ENCODE peak calls at places on chromosomes 2 and 18, in five cellular contexts. G is cardiac fibroblast, E is lower lobe of right lung, U is GM12864, L is brain microvascular endothelial cell. I is an unnamed sample.

GRCh38 chr18:61388010-61388409 is 54.8 kb downstream of the CDH20 start:
- DNase-seq in G (peak), E (no peak), L (peak), U (no peak), I (no peak)

GRCh38 chr2:168717790-168718502 is 84.5 kb upstream of the NOSTRIN start:
- DNase-seq in E (no peak), L (no peak), G (no peak), U (no peak), I (no peak)

GRCh38 chr18:78082776-78083175 is 833.1 kb downstream of the GALR1 start:
- DNase-seq in E (no peak), L (no peak), G (no peak), U (no peak), I (no peak)

GRCh38 chr2:158773121-158773520 is 22.0 kb upstream of the DAPL1 start:
- DNase-seq in G (peak), L (peak), U (no peak), E (no peak), I (no peak)

GRCh38 chr2:191114403-191114886 is 36.3 kb downstream of the STAT4 start:
- DNase-seq in U (peak), E (no peak), L (peak), G (peak), I (peak)

GRCh38 chr2:24830351-24830750 is 37.1 kb downstream of the CENPO start:
- DNase-seq in G (peak), U (no peak), L (no peak), E (no peak), I (no peak)

GRCh38 chr2:207143131-207143473 is 22.6 kb downstream of the KLF7 start:
- DNase-seq in U (no peak), E (no peak), G (no peak), L (no peak), I (no peak)

GRCh38 chr2:157052685-157053224 is 204.8 kb upstream of the GALNT5 start:
- DNase-seq in E (no peak), L (peak), U (no peak), G (peak), I (no peak)

GRCh38 chr2:95270541-95271081 is 3.6 kb upstream of the PROM2 start:
- DNase-seq in U (no peak), G (no peak), L (no peak), E (peak), I (no peak)

GRCh38 chr18:46222710-46223360 is 118.7 kb downstream of the HAUS1 start:
- DNase-seq in L (no peak), G (peak), E (no peak), U (no peak), I (no peak)

GRCh38 chr2:127891806-127892205 is 6.0 kb upstream of the AMMECR1L start:
- DNase-seq in G (peak), U (no peak), L (no peak), E (peak), I (no peak)

GRCh38 chr2:218262631-218263586 is 2.1 kb downstream of the GPBAR1 start:
- DNase-seq in G (no peak), U (no peak), E (peak), L (no peak), I (no peak)

GRCh38 chr2:70766357-70767093 is 1.5 kb downstream of the ADD2 start:
- DNase-seq in G (no peak), E (no peak), U (no peak), L (no peak), I (no peak)
- H3K4me3 ChIP-seq in G (no peak), E (peak), U (no peak), L (no peak), I (no peak)

DNA sequence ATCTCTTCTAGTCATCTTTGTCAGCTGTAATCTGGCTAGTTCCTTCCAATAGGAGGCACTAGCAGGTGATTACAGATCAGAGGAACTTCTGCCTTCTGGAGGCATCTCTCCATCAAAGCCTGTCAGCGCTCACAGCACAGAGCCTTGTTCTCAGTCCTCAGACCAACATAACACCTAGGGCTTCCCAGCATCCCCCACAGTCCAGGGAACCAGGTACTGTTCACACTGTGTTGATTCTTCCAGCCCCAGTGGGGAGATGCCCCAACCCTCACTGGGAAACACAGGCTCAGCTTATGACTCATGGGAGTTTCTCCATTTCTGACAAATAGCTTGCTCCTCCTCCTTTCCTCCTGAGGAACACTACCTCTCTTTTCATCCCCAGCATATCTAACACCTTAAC is 601.7 kb downstream of the CBLN2 start:
- DNase-seq in G (no peak), U (no peak), E (no peak), L (no peak), I (no peak)
- TF ChIP-seq CTCF in G (no peak), U (no peak), E (no peak), L (no peak), I (no peak)

DNA sequence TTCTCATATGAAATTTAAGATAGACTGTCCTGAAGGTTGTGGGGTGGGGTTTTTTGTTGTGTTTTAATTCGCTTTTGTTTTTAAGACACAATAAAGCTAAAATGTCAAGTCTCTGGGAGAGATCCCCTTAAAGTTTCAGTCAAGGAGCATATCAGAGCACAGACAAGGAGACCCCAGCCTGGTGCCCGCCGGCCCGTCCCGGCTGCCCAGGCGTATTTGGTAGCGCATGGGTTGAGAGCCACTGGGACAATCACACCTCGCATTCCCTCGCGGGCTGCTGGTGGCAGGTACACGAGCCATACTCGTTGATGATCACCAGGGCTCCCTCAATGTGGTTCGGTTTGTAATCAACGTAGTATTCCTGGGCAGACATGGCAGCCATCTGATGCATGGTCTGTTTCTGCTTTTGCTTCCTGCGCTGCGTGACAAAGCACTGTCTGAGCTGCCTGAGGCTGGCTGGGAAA is 2.5 kb downstream of the LRRTM1 start:
- DNase-seq in L (no peak), G (no peak), U (no peak), E (no peak), I (no peak)
- H3K4me3 ChIP-seq in L (no peak), G (no peak), U (no peak), E (no peak), I (no peak)

DNA sequence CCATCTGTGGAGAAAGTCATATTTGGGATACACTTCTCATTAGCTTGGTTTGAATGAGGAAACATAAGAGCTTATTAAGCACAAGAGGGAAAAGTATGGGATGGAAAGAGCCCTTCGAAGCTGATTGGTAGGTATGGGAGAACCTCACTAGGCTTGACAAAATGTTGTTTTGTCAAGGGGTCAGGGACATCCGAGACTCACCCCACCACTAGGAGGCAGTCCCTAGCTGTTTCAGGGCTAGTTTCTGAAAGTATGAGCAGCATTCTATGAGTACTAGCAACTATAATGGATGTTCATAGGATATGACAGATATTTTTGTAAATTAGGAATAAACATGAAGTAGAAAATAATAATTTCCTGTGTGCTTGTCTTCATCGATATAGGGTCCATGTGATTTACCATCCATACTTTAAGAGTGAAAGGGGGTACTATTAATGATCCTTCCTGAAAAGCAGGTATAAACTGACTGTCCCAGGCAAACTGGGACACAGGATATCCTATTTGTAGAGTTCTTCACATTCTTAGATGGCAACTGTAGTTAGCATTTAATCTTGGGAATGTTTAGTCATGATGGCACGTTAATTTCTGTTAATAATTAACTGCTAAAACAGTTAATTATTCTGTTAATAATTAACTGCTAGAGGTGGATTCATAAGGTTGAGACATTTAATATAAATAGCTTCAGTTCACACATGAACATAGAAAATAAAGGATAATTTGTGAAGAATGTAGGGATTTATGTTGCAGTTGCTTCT is 28.4 kb downstream of the OTX1 start:
- DNase-seq in E (no peak), G (no peak), U (no peak), L (no peak), I (peak)
- TF ChIP-seq CTCF in E (no peak), G (peak), U (peak), L (peak), I (peak)

GRCh38 chr2:70947556-70948184 is 12.0 kb downstream of the ATP6V1B1 start:
- DNase-seq in L (peak), G (peak), E (no peak), U (no peak), I (no peak)
- H3K4me3 ChIP-seq in L (no peak), G (no peak), E (peak), U (no peak), I (no peak)

DNA sequence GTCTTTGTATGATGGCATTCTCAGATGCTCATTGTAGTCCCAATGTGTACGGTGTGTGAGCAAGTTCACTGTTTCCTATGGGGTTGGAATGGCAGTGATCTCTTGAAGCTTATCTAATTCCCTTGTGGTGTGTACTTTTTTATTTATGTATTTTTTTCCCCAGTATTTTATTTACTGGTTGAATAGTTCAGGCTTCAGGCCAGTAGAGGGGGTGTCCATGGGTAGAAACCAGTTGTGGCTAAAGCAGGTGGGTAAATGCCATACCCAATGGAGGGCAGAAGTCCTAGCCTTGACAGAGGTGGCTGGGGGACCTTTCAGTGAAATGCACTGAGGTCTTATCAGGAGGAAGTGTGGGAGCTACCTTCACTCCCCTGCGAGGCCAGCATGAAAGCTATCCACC is 351.4 kb upstream of the CWC22 start:
- DNase-seq in G (no peak), L (no peak), U (no peak), E (no peak), I (no peak)
- TF ChIP-seq CTCF in G (no peak), L (peak), U (no peak), E (no peak), I (no peak)

GRCh38 chr2:58239243-58239642 is 1.9 kb downstream of the FANCL start:
- DNase-seq in U (no peak), E (no peak), L (no peak), G (no peak), I (no peak)

GRCh38 chr2:58237741-58238140 is 3.4 kb downstream of the FANCL start:
- DNase-seq in E (no peak), L (no peak), G (no peak), U (no peak), I (peak)

GRCh38 chr2:58240938-58241755 is at the start of gene FANCL:
- DNase-seq in E (peak), U (peak), L (peak), G (peak), I (peak)

GRCh38 chr2:58235988-58236387 is 5.1 kb downstream of the FANCL start:
- DNase-seq in U (no peak), L (no peak), G (no peak), E (no peak), I (no peak)

DNA sequence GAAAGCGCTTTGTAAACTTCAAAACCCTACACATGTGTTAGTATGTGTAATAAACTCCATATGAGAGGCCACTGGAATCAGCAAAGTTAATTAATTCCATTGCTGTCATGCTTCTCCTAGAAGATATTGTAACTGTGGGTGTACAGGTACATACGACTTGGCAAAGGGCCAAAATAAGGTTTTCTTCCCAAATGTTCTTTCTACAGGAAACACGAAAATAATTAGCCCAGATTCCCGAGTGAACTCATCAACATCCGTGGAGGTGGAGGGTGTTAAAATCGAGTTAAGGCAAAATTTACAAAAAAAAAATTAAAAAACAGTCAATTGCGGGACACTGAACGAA is 559 bp downstream of the FANCL start:
- DNase-seq in G (no peak), U (no peak), L (no peak), E (no peak), I (no peak)
- H3K4me3 ChIP-seq in G (peak), U (peak), L (peak), E (peak), I (peak)

DNA sequence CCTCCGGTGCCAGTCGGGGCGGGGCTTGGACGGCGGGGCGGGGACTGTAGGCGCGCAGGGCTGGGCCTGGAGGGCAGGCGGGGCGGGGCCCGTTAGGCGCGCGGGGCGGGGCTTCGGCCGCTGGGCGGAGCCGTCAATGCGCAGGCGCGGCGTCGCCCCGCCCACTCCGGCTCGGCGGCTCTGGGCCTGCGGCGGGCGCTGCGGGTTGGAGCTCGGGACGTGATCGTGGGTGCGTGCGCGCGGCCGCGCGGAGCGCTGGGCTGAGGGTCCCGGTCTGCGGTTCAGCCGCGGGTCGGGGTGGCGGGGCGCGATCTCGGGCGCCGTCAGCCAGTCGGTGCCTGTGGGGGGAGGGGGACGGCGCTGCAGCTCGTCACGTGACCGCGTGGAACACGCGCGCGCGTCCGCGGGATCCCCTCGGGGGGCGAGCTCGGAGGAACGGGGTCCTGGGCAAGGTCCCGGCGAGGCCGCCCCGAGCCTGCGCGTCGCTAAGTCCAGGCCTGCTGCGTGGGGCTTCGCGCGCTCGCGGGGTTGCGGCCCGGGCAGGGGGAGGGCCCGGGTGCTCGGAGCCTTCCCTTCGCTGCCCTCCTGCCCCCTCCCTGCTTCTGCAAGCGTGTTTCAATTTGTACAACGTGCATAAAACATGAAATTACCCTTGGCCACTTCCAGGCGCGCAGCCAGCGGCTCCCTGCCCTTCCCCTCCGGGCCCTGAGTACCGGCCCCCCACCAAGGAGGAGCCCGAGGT is at the start of gene D2HGDH:
- DNase-seq in L (peak), G (peak), U (no peak), E (peak), I (peak)
- TF ChIP-seq CTCF in L (no peak), G (no peak), U (no peak), E (no peak), I (no peak)

GRCh38 chr2:120108749-120109148 is 95.9 kb downstream of the EPB41L5 start:
- DNase-seq in E (no peak), G (no peak), U (no peak), L (peak), I (no peak)

GRCh38 chr2:120110062-120110362 is 97.1 kb downstream of the EPB41L5 start:
- DNase-seq in L (no peak), G (no peak), U (no peak), E (no peak), I (no peak)

GRCh38 chr2:120109186-120110061 is 96.5 kb downstream of the EPB41L5 start:
- DNase-seq in E (no peak), L (peak), G (peak), U (peak), I (peak)

GRCh38 chr2:120111193-120111592 is 98.3 kb downstream of the EPB41L5 start:
- DNase-seq in G (no peak), L (no peak), U (no peak), E (no peak), I (no peak)

DNA sequence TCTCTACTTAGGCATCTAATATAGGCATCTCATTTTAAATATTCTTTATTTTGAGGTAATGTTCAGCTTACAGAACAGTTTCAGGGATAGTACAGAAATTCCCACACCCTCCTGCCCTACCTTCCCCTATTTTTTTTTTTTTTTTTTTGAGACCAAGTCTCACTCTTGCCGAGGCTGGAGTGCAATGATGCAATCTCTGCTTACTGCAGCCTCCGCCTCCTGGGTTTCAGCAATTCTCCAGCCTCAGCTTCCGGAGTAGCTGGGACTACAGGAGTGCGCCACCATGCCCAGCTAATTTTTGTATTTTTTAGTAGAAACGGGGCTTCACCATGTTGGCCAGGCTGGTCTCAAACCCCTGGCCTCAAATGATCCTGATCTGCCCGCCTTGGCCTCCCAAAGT is 97.6 kb downstream of the EPB41L5 start:
- DNase-seq in G (no peak), L (no peak), E (peak), U (no peak), I (no peak)
- H3K4me3 ChIP-seq in G (no peak), L (no peak), E (no peak), U (no peak), I (no peak)

I was measured in GM12865.